ENCODE peak calls at places on chromosomes 5 and 9, in seven cellular contexts. A, V, F, P, G, R and I are unnamed samples.

GRCh38 chr9:122364117-122364782 is 6.6 kb upstream of the PTGS1 start:
- DNase-seq in P (no peak), F (no peak), A (no peak), R (no peak), G (no peak), V (no peak), I (no peak)

GRCh38 chr5:143386725-143387124 is 16.8 kb downstream of the NR3C1 start:
- DNase-seq in P (no peak), R (no peak), G (peak), A (no peak), V (peak), F (no peak), I (no peak)

GRCh38 chr5:148374693-148375360 is 8.9 kb upstream of the FBXO38 start:
- DNase-seq in R (no peak), F (no peak), P (no peak), V (peak), A (peak), G (peak), I (peak)

GRCh38 chr5:32500206-32500605 is 55.7 kb upstream of the ZFR start:
- DNase-seq in R (no peak), F (no peak), V (no peak), P (no peak), A (peak), G (no peak), I (no peak)

GRCh38 chr5:103120607-103121200 is 603 bp downstream of the PPIP5K2 start:
- DNase-seq in V (peak), G (peak), R (no peak), A (no peak), F (no peak), P (no peak), I (no peak)

GRCh38 chr9:133973791-133974630 is 18.1 kb downstream of the VAV2 start:
- DNase-seq in V (no peak), F (no peak), G (no peak), R (no peak), P (no peak), A (no peak), I (no peak)

GRCh38 chr9:130918870-130919558 is 20.0 kb downstream of the FIBCD1 start:
- DNase-seq in G (no peak), P (no peak), R (no peak), V (no peak), F (no peak), A (no peak), I (no peak)

GRCh38 chr9:8845808-8846207 is 1046.2 kb upstream of the DMAC1 start:
- DNase-seq in P (no peak), F (no peak), A (no peak), R (no peak), G (no peak), V (no peak), I (no peak)

GRCh38 chr5:151570058-151570457 is 21.1 kb downstream of the FAT2 start:
- DNase-seq in P (no peak), G (no peak), F (no peak), V (no peak), A (no peak), R (no peak), I (no peak)

GRCh38 chr5:14724633-14725032 is 60.1 kb downstream of the OTULIN start:
- DNase-seq in G (no peak), A (no peak), P (no peak), V (no peak), R (no peak), F (no peak), I (no peak)

GRCh38 chr5:176447538-176447981 is 625 bp upstream of the FAF2 start:
- DNase-seq in A (peak), G (no peak), R (no peak), V (no peak), F (no peak), P (no peak), I (no peak)

GRCh38 chr5:132063090-132063911 is 2.8 kb downstream of the IL3 start:
- DNase-seq in R (no peak), G (peak), A (peak), P (peak), F (peak), V (peak), I (no peak)
- TF ChIP-seq CTCF in R (peak), G (peak), A (peak), P (peak), F (peak), V (peak), I (peak)

DNA sequence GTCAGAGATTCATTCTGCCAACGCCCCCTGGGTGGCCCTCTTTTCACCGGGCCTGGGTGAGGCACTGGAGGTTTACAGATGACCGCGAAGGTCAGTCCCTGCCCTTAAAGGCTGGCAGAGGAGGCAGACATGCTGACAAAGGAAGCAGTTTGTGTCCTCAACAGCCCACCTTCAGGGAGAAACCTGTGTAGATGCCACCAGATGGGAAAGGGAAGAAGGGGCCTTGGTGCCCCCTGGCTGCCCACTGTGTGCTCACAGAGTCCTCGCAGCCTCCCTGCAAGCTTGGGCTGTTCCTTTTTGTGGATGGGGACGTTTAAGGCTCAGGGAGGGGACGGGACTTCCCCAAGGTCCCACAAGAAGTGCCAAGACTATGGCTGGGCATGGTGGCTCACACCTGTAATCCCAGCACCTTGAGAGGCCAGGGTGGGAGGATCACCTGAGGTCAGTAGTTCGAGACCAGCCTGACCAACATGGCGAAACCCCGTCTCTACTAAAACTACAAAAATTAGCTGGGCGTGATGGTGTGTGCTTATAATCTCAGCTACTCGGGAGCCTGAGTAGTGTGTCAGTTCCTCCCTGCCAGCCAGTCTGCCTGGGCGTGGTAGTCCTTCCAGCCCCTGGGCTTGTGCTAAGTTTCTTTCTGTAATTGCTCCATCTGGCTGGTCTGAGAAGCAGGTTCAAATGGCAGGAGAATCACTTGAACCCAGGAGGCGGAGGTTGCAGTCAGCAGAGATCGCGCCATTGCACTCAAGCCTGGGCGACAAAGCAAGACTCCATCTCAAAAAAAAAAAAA is 36.2 kb downstream of the NEK6 start:
- DNase-seq in F (no peak), A (no peak), V (no peak), P (no peak), R (no peak), G (no peak), I (no peak)
- TF ChIP-seq CTCF in F (no peak), A (no peak), V (peak), P (peak), R (no peak), G (no peak), I (no peak)

GRCh38 chr5:136805466-136805865 is 440.1 kb upstream of the TRPC7 start:
- DNase-seq in F (no peak), A (no peak), R (no peak), G (no peak), V (no peak), P (no peak), I (no peak)

GRCh38 chr5:136802382-136802781 is 437.0 kb upstream of the TRPC7 start:
- DNase-seq in G (peak), F (no peak), A (no peak), P (no peak), R (no peak), V (no peak), I (no peak)

DNA sequence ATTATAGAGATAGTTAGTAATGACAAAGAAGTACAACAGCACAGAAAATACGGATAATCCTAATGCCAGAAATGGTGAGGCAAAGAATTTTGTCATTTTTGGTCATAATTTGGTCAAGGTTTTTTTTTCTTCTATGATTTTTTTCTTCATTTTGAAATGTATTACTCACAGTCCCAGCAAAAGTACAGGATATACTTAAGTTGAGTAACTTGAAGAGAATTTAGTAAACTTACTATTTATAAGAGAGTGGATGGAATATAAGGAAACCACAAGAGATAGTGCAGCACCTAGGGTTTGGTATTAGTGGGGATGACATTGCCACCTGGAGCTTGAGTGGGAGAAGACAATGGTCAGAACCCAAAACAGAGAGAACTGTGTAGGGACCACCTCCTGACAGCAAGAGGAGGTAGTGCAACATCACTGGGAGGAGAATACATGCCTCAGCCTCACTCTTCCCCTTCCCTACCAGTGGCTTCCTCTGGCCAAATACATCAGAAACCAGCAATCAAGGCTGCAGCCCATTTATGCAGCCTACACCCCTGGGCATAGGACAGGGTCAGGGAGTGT is 434.5 kb upstream of the TRPC7 start:
- DNase-seq in R (no peak), A (no peak), V (no peak), P (no peak), F (no peak), G (no peak), I (no peak)
- TF ChIP-seq CTCF in R (no peak), A (no peak), V (no peak), P (no peak), F (no peak), G (no peak), I (no peak)

GRCh38 chr9:128770286-128770685 is 1.4 kb downstream of the ZER1 start:
- DNase-seq in P (no peak), A (no peak), V (no peak), G (no peak), R (no peak), F (no peak), I (no peak)

GRCh38 chr9:128765499-128765898 is 6.2 kb downstream of the ZER1 start:
- DNase-seq in R (no peak), P (no peak), A (no peak), F (no peak), V (no peak), G (no peak), I (no peak)

GRCh38 chr9:128768581-128768980 is 3.1 kb downstream of the ZER1 start:
- DNase-seq in F (no peak), A (no peak), V (no peak), P (no peak), G (no peak), R (no peak), I (no peak)

GRCh38 chr9:128762664-128763449 is 8.9 kb downstream of the ZER1 start:
- DNase-seq in V (no peak), G (peak), A (no peak), F (no peak), R (no peak), P (no peak), I (no peak)

DNA sequence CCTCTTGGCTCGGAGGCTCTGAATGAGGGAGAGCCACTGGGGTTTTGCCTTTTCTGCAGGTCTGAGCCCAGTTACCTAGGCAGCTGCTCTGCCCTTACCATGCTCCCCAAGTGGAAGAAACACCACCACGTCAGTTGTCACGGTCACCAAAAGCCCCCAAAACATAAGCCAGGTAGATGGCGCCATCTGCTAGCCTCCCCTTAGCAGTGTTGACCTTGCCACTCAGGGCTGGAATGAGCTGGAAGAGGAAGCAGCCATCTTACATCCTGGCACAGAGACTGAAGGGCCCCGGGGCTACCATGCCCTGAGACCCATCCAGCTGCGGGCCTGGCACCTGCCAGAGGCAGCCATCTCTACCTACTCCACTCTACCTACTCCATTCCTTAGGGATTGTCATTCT is 7.4 kb downstream of the ZER1 start:
- DNase-seq in P (no peak), A (no peak), R (no peak), V (no peak), F (no peak), G (no peak), I (no peak)
- TF ChIP-seq CTCF in P (peak), A (no peak), R (no peak), V (no peak), F (no peak), G (no peak), I (no peak)